ENCODE peak calls at places on chromosomes 4 and X, in nine cellular contexts. F, X, J, W, Y, G, N, I and A are unnamed samples.

GRCh38 chrX:153530411-153531145 is 13.1 kb downstream of the ATP2B3 start:
- DNase-seq in X (no peak), N (no peak), G (no peak), F (no peak), J (no peak), Y (no peak), I (no peak), W (no peak), A (no peak)

GRCh38 chrX:47831788-47832187 is 4.9 kb upstream of the ZNF81 start:
- DNase-seq in G (peak; percentile 56), F (peak; percentile 52), Y (no peak), J (peak; percentile 54), I (peak; percentile 12), W (peak; percentile 22), X (no peak), N (peak; percentile 66), A (peak; percentile 35)

GRCh38 chr4:187027231-187027760 is 303.6 kb upstream of the FAT1 start:
- DNase-seq in Y (no peak), G (no peak), X (no peak), F (peak; percentile 2), N (no peak), I (no peak), W (no peak), J (no peak), A (no peak)

GRCh38 chrX:102765794-102766193 is 45.3 kb downstream of the GPRASP3 start:
- DNase-seq in J (no peak), G (peak; percentile 24), N (no peak), I (no peak), Y (no peak), F (peak; percentile 74), X (no peak), W (no peak), A (peak; percentile 77)

GRCh38 chrX:92249125-92249524 is 469.9 kb downstream of the PCDH11X start:
- DNase-seq in N (no peak), Y (no peak), I (no peak), F (no peak), W (no peak), J (no peak), G (no peak), X (no peak), A (no peak)

GRCh38 chrX:15472523-15472922 is 20.6 kb downstream of the PIR start:
- DNase-seq in G (no peak), N (no peak), W (no peak), J (no peak), Y (no peak), X (no peak), I (no peak), F (no peak), A (no peak)

GRCh38 chr4:76658231-76659102 is 223.4 kb downstream of the SHROOM3 start:
- DNase-seq in W (no peak), I (peak; percentile 90), N (no peak), G (no peak), F (peak; percentile 81), J (no peak), X (no peak), Y (no peak), A (peak; percentile 10)

GRCh38 chr4:152360045-152360410 is 175.9 kb downstream of the FBXW7 start:
- DNase-seq in G (no peak), X (no peak), W (no peak), N (no peak), J (no peak), F (peak; percentile 72), I (no peak), Y (no peak), A (no peak)

GRCh38 chr4:152255437-152255836 is 280.5 kb downstream of the FBXW7 start:
- DNase-seq in G (no peak), N (no peak), I (peak; percentile 6), J (no peak), W (no peak), X (peak; percentile 33), Y (no peak), F (peak; percentile 56), A (peak; percentile 79)

GRCh38 chrX:16765618-16766017 is 20.6 kb upstream of the TXLNG start:
- DNase-seq in W (no peak), F (no peak), G (no peak), Y (no peak), N (no peak), J (no peak), I (no peak), X (no peak), A (no peak)

GRCh38 chr4:8854866-8855265 is 16.8 kb downstream of the HMX1 start:
- DNase-seq in N (no peak), J (no peak), Y (no peak), G (no peak), X (peak; percentile 20), I (peak; percentile 53), F (peak; percentile 80), W (no peak), A (peak; percentile 66)

GRCh38 chr4:183903021-183903760 is 1.9 kb upstream of the STOX2 start:
- DNase-seq in G (no peak), X (no peak), W (no peak), N (no peak), J (no peak), I (no peak), F (no peak), Y (no peak), A (no peak)

GRCh38 chrX:20333672-20334071 is 67.0 kb upstream of the RPS6KA3 start:
- DNase-seq in W (no peak), G (no peak), F (no peak), X (no peak), I (no peak), Y (no peak), J (no peak), N (no peak), A (no peak)

GRCh38 chr4:180828455-180829018 is 1414.7 kb upstream of the TENM3 start:
- DNase-seq in F (peak; percentile 78), Y (no peak), J (no peak), X (peak; percentile 76), I (peak; percentile 55), N (peak; percentile 37), W (peak; percentile 7), G (no peak), A (no peak)

GRCh38 chr4:185671041-185671440 is 135.7 kb upstream of the PDLIM3 start:
- DNase-seq in G (no peak), I (no peak), X (no peak), Y (no peak), F (no peak), N (no peak), W (no peak), J (no peak), A (no peak)

GRCh38 chr4:53908661-53909078 is 155.7 kb downstream of the CHIC2 start:
- DNase-seq in Y (no peak), W (peak; percentile 20), X (peak; percentile 89), F (peak; percentile 89), I (peak; percentile 77), J (no peak), N (no peak), G (peak; percentile 15), A (peak; percentile 76)

GRCh38 chr4:154490261-154490588 is 1.4 kb downstream of the DCHS2 start:
- DNase-seq in N (no peak), F (no peak), G (no peak), Y (no peak), I (no peak), W (no peak), X (no peak), J (no peak), A (no peak)
- H3K4me3 ChIP-seq in N (no peak overlapping the region), F (no peak overlapping the region), G (peak overlapping the region; percentile 28), Y (no peak overlapping the region), I (no peak overlapping the region), W (no peak overlapping the region), X (no peak overlapping the region), J (no peak overlapping the region), A (no peak overlapping the region)

GRCh38 chrX:1395646-1396216 is 3.8 kb upstream of the SLC25A6 start:
- DNase-seq in Y (no peak), W (no peak), G (no peak), I (no peak), X (no peak), J (no peak), F (no peak), N (no peak), A (no peak)
- H3K36me3 ChIP-seq in Y (peaks cover 37% of the 10 kb centered on the region), W (peaks cover 7% of the 10 kb centered on the region), G (no peaks in the 10 kb centered on the region), I (peaks cover 32% of the 10 kb centered on the region), X (peaks cover 12% of the 10 kb centered on the region), J (peaks cover 25% of the 10 kb centered on the region), F (peaks cover 6% of the 10 kb centered on the region), N (peaks cover 64% of the 10 kb centered on the region), A (peaks cover 61% of the 10 kb centered on the region)

DNA sequence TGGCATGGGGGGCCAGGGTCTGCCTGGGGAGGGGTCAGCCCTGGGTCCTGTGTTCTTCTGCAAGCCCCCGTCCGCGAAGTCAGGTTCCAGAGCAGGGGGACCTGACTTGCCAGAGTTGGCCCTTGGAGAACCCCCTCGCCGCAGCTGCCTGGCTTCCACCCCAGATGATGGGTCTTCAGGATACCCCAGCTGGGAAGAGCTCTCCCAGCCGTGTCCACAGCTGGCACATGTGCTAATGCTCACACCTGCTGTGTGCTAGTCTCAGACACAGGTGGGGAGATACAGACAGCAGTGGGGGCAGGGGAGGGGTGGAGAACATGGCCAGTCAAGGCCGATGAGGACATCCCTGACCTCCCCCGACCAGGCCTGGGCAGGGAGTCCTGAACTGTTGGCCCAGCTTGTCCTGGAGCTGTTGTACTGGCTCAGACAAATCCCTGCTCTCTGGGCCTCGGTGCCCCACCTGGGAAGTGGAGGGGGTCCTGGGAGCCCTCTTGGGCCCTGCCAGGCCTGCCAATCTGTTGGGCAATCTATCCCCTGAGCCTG is 3.5 kb downstream of the ADRA2C start:
- DNase-seq in G (no peak), N (no peak), W (no peak), I (no peak), F (no peak), Y (no peak), X (no peak), J (no peak), A (no peak)
- H3K4me3 ChIP-seq in G (no peak overlapping the region), N (no peak overlapping the region), W (no peak overlapping the region), I (no peak overlapping the region), F (no peak overlapping the region), Y (no peak overlapping the region), X (no peak overlapping the region), J (no peak overlapping the region), A (no peak overlapping the region)

GRCh38 chr4:113502883-113503282 is 258.7 kb downstream of the CAMK2D start:
- DNase-seq in J (no peak), F (no peak), W (no peak), I (no peak), Y (no peak), X (no peak), N (no peak), G (no peak), A (no peak)

GRCh38 chr4:113502476-113502875 is 259.1 kb downstream of the CAMK2D start:
- DNase-seq in I (no peak), N (no peak), F (peak; percentile 58), J (no peak), G (no peak), Y (no peak), W (no peak), X (no peak), A (no peak)

GRCh38 chr4:113504422-113504821 is 257.1 kb downstream of the CAMK2D start:
- DNase-seq in J (no peak), X (no peak), I (no peak), G (no peak), N (no peak), W (no peak), F (no peak), Y (no peak), A (no peak)

GRCh38 chr4:113503691-113504090 is 257.8 kb downstream of the CAMK2D start:
- DNase-seq in W (no peak), X (no peak), G (no peak), I (no peak), F (no peak), N (no peak), J (no peak), Y (no peak), A (no peak)

DNA sequence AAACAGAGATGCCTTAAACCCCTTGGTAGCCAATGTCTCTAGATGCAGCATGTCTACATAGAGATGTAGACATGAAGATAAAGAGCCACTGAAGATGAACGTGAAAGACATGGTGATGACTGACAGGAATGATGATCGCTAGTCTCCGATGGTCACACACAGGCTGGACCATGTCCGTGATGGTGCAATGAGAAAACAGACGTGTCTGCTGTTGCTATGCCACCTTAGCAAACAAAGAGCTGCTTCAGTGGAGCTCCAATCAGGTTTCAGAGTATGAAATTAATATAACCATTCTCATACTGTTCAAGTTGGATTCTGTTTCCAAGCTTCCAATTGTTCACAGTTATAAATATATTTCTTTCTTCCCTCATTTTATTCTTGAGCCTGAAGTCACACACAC is 256.5 kb downstream of the CAMK2D start:
- DNase-seq in X (no peak), F (no peak), J (no peak), Y (no peak), N (no peak), I (no peak), W (no peak), G (no peak), A (no peak)
- H3K36me3 ChIP-seq in X (no peaks in the 10 kb centered on the region), F (peaks cover 33% of the 10 kb centered on the region), J (peaks cover 19% of the 10 kb centered on the region), Y (no peaks in the 10 kb centered on the region), N (no peaks in the 10 kb centered on the region), I (peaks cover 4% of the 10 kb centered on the region), W (no peaks in the 10 kb centered on the region), G (peaks cover 4% of the 10 kb centered on the region), A (no peaks in the 10 kb centered on the region)